ENCODE peak calls at places on chromosomes 1 and 21, in nine cellular contexts. O is stimulated activated CD4-positive, alpha-beta T cell treated with anti-CD3 and anti-CD28 coated beads, Interleukin-2, amount 100 ng/mL, for 48 hours; A is GM13976; Y is adrenal gland; E is non-pigmented ciliary epithelial cell; Z is effector memory CD4-positive, alpha-beta T cell; I is mammary epithelial cell; S is GM20000; T is tibial nerve. M is an unnamed sample.
A peak's percentile ranks its signal among the peaks of the same experiment; 100 is the strongest.

GRCh38 chr1:160300173-160300572 is 15.2 kb upstream of the PEX19 start:
- DNase-seq in I (no peak), A (no peak), S (no peak), Y (no peak), Z (no peak), O (no peak), E (no peak), T (no peak), M (no peak)

GRCh38 chr1:157487430-157487829 is 64.9 kb downstream of the FCRL5 start:
- DNase-seq in T (no peak), I (no peak), S (no peak), O (no peak), E (no peak), A (no peak), Z (no peak), Y (no peak), M (no peak)

GRCh38 chr1:22714455-22714854 is 3.8 kb downstream of the EPHB2 start:
- DNase-seq in S (no peak), O (no peak), T (no peak), Y (no peak), A (no peak), E (no peak), Z (no peak), I (no peak), M (no peak)

GRCh38 chr1:187032982-187033705 is 204.4 kb downstream of the PLA2G4A start:
- DNase-seq in Y (no peak), I (no peak), Z (no peak), A (no peak), O (no peak), T (no peak), E (no peak), S (no peak), M (no peak)

GRCh38 chr1:168408531-168409242 is 128.0 kb downstream of the TBX19 start:
- DNase-seq in Y (no peak), I (peak; percentile 87), E (peak; percentile 10), Z (peak; percentile 17), A (peak; percentile 52), O (peak; percentile 42), T (peak; percentile 20), S (peak; percentile 70), M (no peak)

GRCh38 chr21:35026617-35027557 is 22.2 kb downstream of the RUNX1 start:
- DNase-seq in Z (peak; percentile 73), O (peak; percentile 72), E (no peak), T (peak; percentile 29), A (peak; percentile 75), S (peak; percentile 65), I (no peak), Y (peak; percentile 35), M (no peak)

GRCh38 chr21:15273244-15273643 is 208.4 kb upstream of the NRIP1 start:
- DNase-seq in O (no peak), I (no peak), S (no peak), T (no peak), Y (no peak), E (no peak), Z (no peak), A (no peak), M (no peak)

GRCh38 chr21:32844653-32845443 is 73.3 kb upstream of the PAXBP1 start:
- DNase-seq in T (no peak), I (peak; percentile 60), E (peak; percentile 40), Z (no peak), A (no peak), S (no peak), O (no peak), Y (peak; percentile 64), M (no peak)

GRCh38 chr1:39047374-39048229 is 21.5 kb downstream of the NDUFS5 start:
- DNase-seq in A (peak; percentile 41), T (peak; percentile 41), I (peak; percentile 12), Z (no peak), Y (peak; percentile 53), S (no peak), O (no peak), E (peak; percentile 81), M (no peak)

GRCh38 chr1:76330993-76331603 is 256.6 kb downstream of the ST6GALNAC3 start:
- DNase-seq in S (peak; percentile 38), O (peak; percentile 16), E (peak; percentile 42), I (peak; percentile 46), Z (peak; percentile 6), A (peak; percentile 28), T (peak; percentile 25), Y (peak; percentile 62), M (no peak)

GRCh38 chr1:156623946-156624813 is 5.0 kb downstream of the HAPLN2 start:
- DNase-seq in Z (no peak), T (no peak), A (peak; percentile 72), O (no peak), E (no peak), I (peak; percentile 45), S (peak; percentile 72), Y (peak; percentile 56), M (peak; percentile 8)

GRCh38 chr1:210231846-210232523 is 611 bp upstream of the SERTAD4 start:
- DNase-seq in T (no peak), Z (no peak), O (no peak), E (no peak), S (no peak), Y (no peak), A (no peak), I (peak; percentile 72), M (peak; percentile 27)

GRCh38 chr1:65998763-65999583 is 206.3 kb downstream of the PDE4B start:
- DNase-seq in E (no peak), T (no peak), Z (no peak), O (no peak), I (no peak), A (no peak), Y (no peak), S (no peak), M (no peak)

GRCh38 chr21:42658320-42659105 is 5.1 kb downstream of the PDE9A start:
- DNase-seq in Y (no peak), O (no peak), Z (no peak), A (no peak), I (no peak), T (no peak), E (no peak), S (no peak), M (no peak)

GRCh38 chr1:198699167-198700015 is 60.6 kb downstream of the PTPRC start:
- DNase-seq in A (no peak), I (peak; percentile 64), Z (peak; percentile 55), Y (peak; percentile 53), O (peak; percentile 80), S (peak; percentile 14), T (peak; percentile 27), E (no peak), M (no peak)